ENCODE peak calls at places on chromosomes 16 and 17, in four cellular contexts. Z is HCT116, M is GM12878, R is sigmoid colon. O is an unnamed sample.

GRCh38 chr17:77375917-77376651 is 235.3 kb downstream of the SEC14L1 start:
- DNase-seq in Z (no peak), M (no peak), R (peak; percentile 78), O (no peak)

GRCh38 chr17:60525347-60525623 is 757 bp downstream of the APPBP2 start:
- DNase-seq in Z (no peak), M (no peak), R (peak; percentile 62), O (peak; percentile 10)

GRCh38 chr16:66551362-66551761 is 1.0 kb upstream of the CKLF start:
- DNase-seq in Z (peak; percentile 36), M (peak; percentile 11), R (no peak), O (no peak)

GRCh38 chr17:38353084-38353604 is 1.5 kb downstream of the SOCS7 start:
- DNase-seq in Z (no peak), M (no peak), R (no peak), O (no peak)

GRCh38 chr16:30527635-30528178 is 1.3 kb upstream of the ZNF768 start:
- DNase-seq in Z (no peak), M (peak; percentile 33), R (no peak), O (peak; percentile 75)

GRCh38 chr16:10165643-10166042 is 16.6 kb downstream of the GRIN2A start:
- DNase-seq in Z (no peak), M (no peak), R (no peak), O (no peak)

GRCh38 chr16:83271123-83271522 is 536.7 kb upstream of the HSBP1 start:
- DNase-seq in Z (no peak), M (no peak), R (no peak), O (no peak)

GRCh38 chr16:6732166-6732565 is 600.5 kb upstream of the RBFOX1 start:
- DNase-seq in Z (no peak), M (no peak), R (no peak), O (no peak)

GRCh38 chr16:73878616-73879015 is 418.0 kb upstream of the PSMD7 start:
- DNase-seq in Z (peak; percentile 52), M (peak; percentile 3), R (no peak), O (peak; percentile 10)

DNA sequence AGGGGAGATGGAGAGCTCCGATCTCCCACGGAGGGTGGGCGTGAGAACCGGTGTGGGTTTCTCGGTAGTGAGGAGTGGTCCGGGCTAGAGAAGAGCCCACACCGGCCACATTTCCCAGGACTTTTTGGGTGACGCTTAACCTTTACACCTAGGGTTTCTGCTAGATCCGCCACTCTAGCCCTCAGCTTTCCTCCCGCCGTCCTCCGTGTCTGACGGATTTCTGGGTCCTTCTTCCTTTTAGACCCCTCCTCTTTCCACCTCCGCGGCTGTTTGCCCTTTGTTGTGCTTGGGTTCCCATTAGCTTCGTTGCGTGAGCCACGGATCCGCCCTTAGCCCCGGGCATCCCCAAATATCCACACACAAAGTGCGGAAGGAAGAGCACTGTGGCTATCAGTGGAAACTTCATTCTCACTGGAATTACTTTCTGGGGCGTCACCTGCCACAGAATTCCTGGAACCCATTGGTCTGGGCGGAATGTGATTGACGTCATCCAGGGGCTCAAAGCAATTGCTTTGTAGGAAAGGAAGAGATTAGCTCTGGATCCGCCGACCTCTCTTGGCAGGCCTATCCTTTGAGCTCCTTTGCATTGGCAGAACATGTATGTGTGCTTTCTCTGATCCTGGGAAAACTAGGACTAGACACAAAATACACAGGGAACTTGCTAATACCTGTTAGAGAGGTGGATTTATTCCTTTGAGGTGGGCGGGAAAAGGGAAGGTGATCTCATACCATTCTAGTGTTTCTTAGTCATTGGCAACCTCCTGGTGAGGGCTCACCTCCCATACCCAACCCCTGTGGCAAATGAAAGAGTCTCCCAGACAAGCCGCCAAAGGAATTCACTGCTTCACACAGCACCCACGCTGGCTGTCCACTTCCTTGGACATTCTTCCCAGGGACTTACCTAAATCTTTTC is 654 bp downstream of the TNFAIP1 start:
- DNase-seq in Z (peak; percentile 75), M (no peak), R (peak; percentile 71), O (peak; percentile 34)
- TF ChIP-seq POLR2A in Z (no peak), M (no peak), R (no peak), O (peak; percentile 21)

DNA sequence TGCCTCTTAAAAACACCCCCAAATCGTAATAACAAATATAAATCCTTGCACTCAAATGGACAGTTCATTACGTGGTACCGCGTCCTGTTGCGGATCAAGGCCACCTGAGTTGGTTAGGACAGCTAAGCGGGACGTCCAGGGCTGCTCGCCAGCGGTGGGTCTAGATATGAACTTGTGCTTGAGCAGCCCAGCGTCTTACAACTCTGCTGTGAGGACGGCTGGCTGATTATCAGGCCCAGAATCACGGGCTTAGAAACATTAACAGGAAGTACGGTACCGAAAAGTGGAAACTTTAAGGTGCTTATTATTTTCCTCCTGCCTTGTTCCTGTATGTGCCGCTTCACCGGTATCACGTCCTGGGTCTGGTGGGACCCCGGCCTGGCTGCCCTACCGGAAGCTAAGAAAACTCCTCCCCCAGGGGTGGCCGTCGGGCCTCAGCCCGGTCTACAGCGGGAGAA is 832 bp upstream of the SRRM2 start:
- DNase-seq in Z (peak; percentile 60), M (no peak), R (peak; percentile 55), O (no peak)
- TF ChIP-seq POLR2AphosphoS5 in Z (no peak), M (peak; percentile 63), R (no peak), O (no peak)

GRCh38 chr16:53129281-53130192 is 74.7 kb downstream of the CHD9 start:
- DNase-seq in Z (no peak), M (no peak), R (no peak), O (peak; percentile 11)
- TF ChIP-seq POLR2A in Z (no peak), M (no peak), R (no peak), O (no peak)

DNA sequence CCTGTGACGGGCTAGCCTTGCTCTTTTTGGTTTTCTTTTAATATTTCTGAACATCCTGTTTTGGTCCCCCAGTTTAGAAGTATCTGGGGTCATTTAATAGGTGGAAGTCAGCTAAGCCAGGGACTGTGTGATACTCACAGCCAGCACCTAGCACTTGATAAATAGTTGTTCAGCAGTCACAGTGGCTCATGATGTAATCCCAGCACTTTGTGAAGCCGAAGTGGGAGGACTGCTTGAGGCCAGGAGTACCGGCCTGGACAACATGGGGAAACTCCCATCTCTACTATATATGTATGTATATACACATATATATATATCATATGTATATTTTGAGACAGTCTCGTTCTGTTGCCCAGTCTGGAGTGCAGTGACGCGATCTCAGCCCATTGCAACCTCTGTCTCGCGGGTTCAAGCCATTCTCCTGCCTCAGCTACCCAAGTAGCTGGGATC is 1.8 kb upstream of the ZNRF1 start:
- DNase-seq in Z (no peak), M (no peak), R (no peak), O (no peak)
- TF ChIP-seq POLR2AphosphoS5 in Z (no peak), M (no peak), R (no peak), O (no peak)

GRCh38 chr16:75628351-75628750 is 5.3 kb upstream of the ADAT1 start:
- DNase-seq in Z (no peak), M (no peak), R (no peak), O (no peak)
- TF ChIP-seq POLR2A in Z (no peak), M (no peak), R (no peak), O (no peak)

GRCh38 chr16:85237817-85238216 is 125.5 kb upstream of the CIBAR2 start:
- DNase-seq in Z (no peak), M (no peak), R (no peak), O (no peak)
- TF ChIP-seq POLR2AphosphoS5 in Z (no peak), M (no peak), R (no peak), O (no peak)

O was measured in prostate gland.